ENCODE peak calls at places on chromosome 2, in four cellular contexts. One of them, this sample, is unnamed.

GRCh38 chr2:100240386-100240785 is 81.9 kb downstream of the LONRF2 start:
- DNase-seq in AG09319: no peak
- DNase-seq in cardiac muscle cell: no peak
- DNase-seq in fibroblast of lung: no peak
- DNase-seq in this sample: no peak

GRCh38 chr2:177753682-177754475 is 318.7 kb downstream of the PDE11A start:
- DNase-seq in cardiac muscle cell: peak
- DNase-seq in AG09319: peak
- DNase-seq in fibroblast of lung: peak
- DNase-seq in this sample: no peak

GRCh38 chr2:56266761-56267411 is 83.1 kb downstream of the CCDC85A start:
- DNase-seq in fibroblast of lung: no peak
- DNase-seq in AG09319: no peak
- DNase-seq in cardiac muscle cell: no peak
- DNase-seq in this sample: no peak

GRCh38 chr2:222907790-222908431 is 47.1 kb downstream of the ACSL3 start:
- DNase-seq in AG09319: no peak
- DNase-seq in fibroblast of lung: peak
- DNase-seq in cardiac muscle cell: no peak
- DNase-seq in this sample: no peak

GRCh38 chr2:190746971-190747761 is 98.3 kb downstream of the NAB1 start:
- DNase-seq in cardiac muscle cell: peak
- DNase-seq in AG09319: peak
- DNase-seq in fibroblast of lung: peak
- DNase-seq in this sample: no peak

GRCh38 chr2:17879137-17879912 is 858 bp downstream of the KCNS3 start:
- DNase-seq in cardiac muscle cell: peak
- DNase-seq in fibroblast of lung: peak
- DNase-seq in AG09319: peak
- DNase-seq in this sample: no peak

GRCh38 chr2:66329081-66329605 is 105.8 kb upstream of the MEIS1 start:
- DNase-seq in fibroblast of lung: no peak
- DNase-seq in cardiac muscle cell: no peak
- DNase-seq in AG09319: no peak
- DNase-seq in this sample: no peak

GRCh38 chr2:101063352-101063751 is 61.3 kb downstream of the RPL31 start:
- DNase-seq in fibroblast of lung: peak
- DNase-seq in cardiac muscle cell: no peak
- DNase-seq in AG09319: peak
- DNase-seq in this sample: no peak

GRCh38 chr2:219897456-219897855 is 270.0 kb downstream of the SLC4A3 start:
- DNase-seq in fibroblast of lung: no peak
- DNase-seq in AG09319: no peak
- DNase-seq in cardiac muscle cell: no peak
- DNase-seq in this sample: no peak

GRCh38 chr2:177783835-177784448 is 288.6 kb downstream of the PDE11A start:
- DNase-seq in cardiac muscle cell: no peak
- DNase-seq in fibroblast of lung: peak
- DNase-seq in AG09319: no peak
- DNase-seq in this sample: no peak

GRCh38 chr2:85114586-85115330 is 18.4 kb upstream of the TCF7L1 start:
- DNase-seq in AG09319: no peak
- DNase-seq in cardiac muscle cell: no peak
- DNase-seq in fibroblast of lung: no peak
- DNase-seq in this sample: no peak

GRCh38 chr2:154457291-154457690 is 241.2 kb upstream of the KCNJ3 start:
- DNase-seq in cardiac muscle cell: no peak
- DNase-seq in fibroblast of lung: no peak
- DNase-seq in AG09319: no peak
- DNase-seq in this sample: no peak

GRCh38 chr2:75238670-75239330 is 39.5 kb upstream of the TACR1 start:
- DNase-seq in AG09319: peak
- DNase-seq in fibroblast of lung: peak
- DNase-seq in cardiac muscle cell: no peak
- DNase-seq in this sample: no peak

GRCh38 chr2:96485751-96486643 is 19.2 kb downstream of the NEURL3 start:
- DNase-seq in cardiac muscle cell: no peak
- DNase-seq in fibroblast of lung: peak
- DNase-seq in AG09319: peak
- DNase-seq in this sample: peak